ENCODE peak calls at places on chromosomes 13 and 19, in six cellular contexts. One of them, this sample, is unnamed.

GRCh38 chr19:8640402-8641004 is 10.1 kb downstream of the NFILZ start:
- DNase-seq in ovary: no peak
- DNase-seq in adrenal gland: peak; percentile 47
- DNase-seq in esophagus squamous epithelium: no peak
- DNase-seq in GM12891: no peak
- DNase-seq in stomach: peak; percentile 34
- DNase-seq in this sample: no peak

GRCh38 chr13:99086149-99086868 is 108.4 kb upstream of the DOCK9 start:
- DNase-seq in ovary: peak; percentile 76
- DNase-seq in adrenal gland: peak; percentile 54
- DNase-seq in esophagus squamous epithelium: no peak
- DNase-seq in GM12891: peak; percentile 62
- DNase-seq in stomach: peak; percentile 62
- DNase-seq in this sample: peak; percentile 79

GRCh38 chr19:57016076-57016475 is 103.7 kb upstream of the USP29 start:
- DNase-seq in ovary: no peak
- DNase-seq in adrenal gland: no peak
- DNase-seq in esophagus squamous epithelium: no peak
- DNase-seq in GM12891: no peak
- DNase-seq in stomach: no peak
- DNase-seq in this sample: no peak

GRCh38 chr13:31686660-31687430 is 52.5 kb upstream of the RXFP2 start:
- DNase-seq in ovary: no peak
- DNase-seq in adrenal gland: no peak
- DNase-seq in esophagus squamous epithelium: no peak
- DNase-seq in GM12891: no peak
- DNase-seq in stomach: no peak
- DNase-seq in this sample: no peak

GRCh38 chr19:16930753-16931152 is 42.0 kb downstream of the F2RL3 start:
- DNase-seq in ovary: no peak
- DNase-seq in adrenal gland: no peak
- DNase-seq in esophagus squamous epithelium: no peak
- DNase-seq in GM12891: no peak
- DNase-seq in stomach: no peak
- DNase-seq in this sample: no peak

GRCh38 chr13:113364371-113364932 is 522 bp upstream of the GRTP1 start:
- DNase-seq in ovary: peak; percentile 77
- DNase-seq in adrenal gland: peak; percentile 48
- DNase-seq in esophagus squamous epithelium: no peak
- DNase-seq in GM12891: no peak
- DNase-seq in stomach: no peak
- DNase-seq in this sample: no peak

GRCh38 chr13:31631071-31631470 is 108.3 kb upstream of the RXFP2 start:
- DNase-seq in ovary: no peak
- DNase-seq in adrenal gland: no peak
- DNase-seq in esophagus squamous epithelium: no peak
- DNase-seq in GM12891: no peak
- DNase-seq in stomach: no peak
- DNase-seq in this sample: no peak

GRCh38 chr19:41416194-41416674 is 10.9 kb downstream of the B3GNT8 start:
- DNase-seq in ovary: no peak
- DNase-seq in adrenal gland: no peak
- DNase-seq in esophagus squamous epithelium: no peak
- DNase-seq in GM12891: no peak
- DNase-seq in stomach: no peak
- DNase-seq in this sample: no peak

GRCh38 chr13:50910483-50910805 is 853 bp downstream of the RNASEH2B start:
- DNase-seq in ovary: no peak
- DNase-seq in adrenal gland: no peak
- DNase-seq in esophagus squamous epithelium: no peak
- DNase-seq in GM12891: no peak
- DNase-seq in stomach: no peak
- DNase-seq in this sample: peak; percentile 10

GRCh38 chr13:27334774-27335490 is 64.3 kb downstream of the RASL11A start:
- DNase-seq in ovary: no peak
- DNase-seq in adrenal gland: no peak
- DNase-seq in esophagus squamous epithelium: no peak
- DNase-seq in GM12891: no peak
- DNase-seq in stomach: no peak
- DNase-seq in this sample: no peak

GRCh38 chr13:107192289-107192688 is 624.4 kb upstream of the ARGLU1 start:
- DNase-seq in ovary: no peak
- DNase-seq in adrenal gland: no peak
- DNase-seq in esophagus squamous epithelium: no peak
- DNase-seq in GM12891: no peak
- DNase-seq in stomach: peak; percentile 37
- DNase-seq in this sample: no peak
- TF ChIP-seq POLR2A in ovary: no peak
- TF ChIP-seq POLR2A in adrenal gland: no peak
- TF ChIP-seq POLR2A in esophagus squamous epithelium: no peak
- TF ChIP-seq POLR2A in GM12891: no peak
- TF ChIP-seq POLR2A in stomach: no peak
- TF ChIP-seq POLR2A in this sample: no peak

GRCh38 chr19:49425922-49426592 is 869 bp downstream of the GFY start:
- DNase-seq in ovary: no peak
- DNase-seq in adrenal gland: no peak
- DNase-seq in esophagus squamous epithelium: no peak
- DNase-seq in GM12891: no peak
- DNase-seq in stomach: no peak
- DNase-seq in this sample: no peak
- TF ChIP-seq POLR2A in ovary: no peak
- TF ChIP-seq POLR2A in adrenal gland: no peak
- TF ChIP-seq POLR2A in esophagus squamous epithelium: no peak
- TF ChIP-seq POLR2A in GM12891: no peak
- TF ChIP-seq POLR2A in stomach: no peak
- TF ChIP-seq POLR2A in this sample: no peak

GRCh38 chr19:38862321-38863059 is 12.7 kb upstream of the HNRNPL start:
- DNase-seq in ovary: no peak
- DNase-seq in adrenal gland: peak; percentile 69
- DNase-seq in esophagus squamous epithelium: no peak
- DNase-seq in GM12891: no peak
- DNase-seq in stomach: no peak
- DNase-seq in this sample: no peak
- TF ChIP-seq POLR2A in ovary: no peak
- TF ChIP-seq POLR2A in adrenal gland: no peak
- TF ChIP-seq POLR2A in esophagus squamous epithelium: no peak
- TF ChIP-seq POLR2A in GM12891: no peak
- TF ChIP-seq POLR2A in stomach: no peak
- TF ChIP-seq POLR2A in this sample: no peak

DNA sequence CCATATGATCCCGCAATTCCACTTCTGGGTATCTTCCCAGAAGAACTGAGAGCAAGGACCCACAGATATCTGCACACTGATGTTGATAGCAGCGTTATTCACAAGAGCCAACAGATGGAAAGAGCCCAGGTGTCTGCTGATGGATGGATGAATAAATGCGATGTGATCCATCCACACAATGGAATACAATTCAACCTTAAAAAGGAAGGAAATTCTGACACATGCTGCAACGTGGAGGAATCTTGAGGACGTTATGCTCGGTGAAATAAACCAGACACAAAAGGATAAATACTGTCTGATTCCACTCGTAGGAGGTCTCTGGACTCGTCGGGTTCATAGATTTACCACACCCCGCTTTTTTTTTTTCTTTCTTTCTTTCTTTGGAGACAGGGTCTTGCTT is 21.8 kb downstream of the ARHGEF18 start:
- DNase-seq in ovary: no peak
- DNase-seq in adrenal gland: no peak
- DNase-seq in esophagus squamous epithelium: no peak
- DNase-seq in GM12891: no peak
- DNase-seq in stomach: no peak
- DNase-seq in this sample: no peak
- TF ChIP-seq POLR2A in ovary: no peak
- TF ChIP-seq POLR2A in adrenal gland: no peak
- TF ChIP-seq POLR2A in esophagus squamous epithelium: no peak
- TF ChIP-seq POLR2A in GM12891: no peak
- TF ChIP-seq POLR2A in stomach: no peak
- TF ChIP-seq POLR2A in this sample: no peak

DNA sequence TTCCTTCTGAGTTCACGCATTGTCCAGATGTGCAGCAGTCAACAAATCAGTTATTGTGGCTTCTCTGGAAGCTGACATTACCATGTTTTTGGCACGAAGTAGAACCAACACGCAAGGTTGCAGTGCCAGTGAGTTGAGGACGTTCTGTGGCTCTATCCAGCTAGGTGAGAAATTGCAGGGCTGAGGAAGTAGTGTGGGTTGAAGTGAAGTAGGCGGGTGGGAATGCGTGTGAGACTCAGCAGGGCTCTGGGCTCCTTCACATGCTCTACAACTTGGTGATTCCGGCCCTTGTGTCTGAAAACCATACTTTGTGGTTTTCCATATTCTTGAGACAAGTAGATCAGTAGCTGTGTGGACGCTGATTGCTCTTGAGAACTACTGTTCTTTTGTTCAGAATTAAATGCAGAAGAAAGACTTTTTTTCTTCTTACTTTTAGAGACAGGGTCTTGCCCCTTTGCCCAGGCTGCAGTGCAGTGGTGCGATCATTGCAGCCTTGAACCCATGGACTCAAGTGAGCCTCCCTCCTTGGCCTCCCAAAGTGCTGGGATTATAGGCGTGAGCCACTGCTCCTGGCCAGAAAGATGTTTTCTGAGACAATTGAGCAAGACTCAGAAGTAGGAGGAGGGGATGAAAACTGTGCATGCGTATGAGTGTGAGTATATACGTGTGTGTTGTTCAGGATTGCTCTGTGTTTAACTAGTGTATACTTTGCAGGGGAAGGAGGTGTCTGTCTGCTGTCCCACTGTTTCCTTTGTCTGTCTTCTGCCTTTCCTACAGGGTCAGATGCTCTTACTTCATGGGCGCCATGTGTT is 46.2 kb downstream of the GATAD2A start:
- DNase-seq in ovary: no peak
- DNase-seq in adrenal gland: no peak
- DNase-seq in esophagus squamous epithelium: no peak
- DNase-seq in GM12891: no peak
- DNase-seq in stomach: no peak
- DNase-seq in this sample: no peak
- TF ChIP-seq POLR2A in ovary: no peak
- TF ChIP-seq POLR2A in adrenal gland: no peak
- TF ChIP-seq POLR2A in esophagus squamous epithelium: no peak
- TF ChIP-seq POLR2A in GM12891: no peak
- TF ChIP-seq POLR2A in stomach: no peak
- TF ChIP-seq POLR2A in this sample: no peak

DNA sequence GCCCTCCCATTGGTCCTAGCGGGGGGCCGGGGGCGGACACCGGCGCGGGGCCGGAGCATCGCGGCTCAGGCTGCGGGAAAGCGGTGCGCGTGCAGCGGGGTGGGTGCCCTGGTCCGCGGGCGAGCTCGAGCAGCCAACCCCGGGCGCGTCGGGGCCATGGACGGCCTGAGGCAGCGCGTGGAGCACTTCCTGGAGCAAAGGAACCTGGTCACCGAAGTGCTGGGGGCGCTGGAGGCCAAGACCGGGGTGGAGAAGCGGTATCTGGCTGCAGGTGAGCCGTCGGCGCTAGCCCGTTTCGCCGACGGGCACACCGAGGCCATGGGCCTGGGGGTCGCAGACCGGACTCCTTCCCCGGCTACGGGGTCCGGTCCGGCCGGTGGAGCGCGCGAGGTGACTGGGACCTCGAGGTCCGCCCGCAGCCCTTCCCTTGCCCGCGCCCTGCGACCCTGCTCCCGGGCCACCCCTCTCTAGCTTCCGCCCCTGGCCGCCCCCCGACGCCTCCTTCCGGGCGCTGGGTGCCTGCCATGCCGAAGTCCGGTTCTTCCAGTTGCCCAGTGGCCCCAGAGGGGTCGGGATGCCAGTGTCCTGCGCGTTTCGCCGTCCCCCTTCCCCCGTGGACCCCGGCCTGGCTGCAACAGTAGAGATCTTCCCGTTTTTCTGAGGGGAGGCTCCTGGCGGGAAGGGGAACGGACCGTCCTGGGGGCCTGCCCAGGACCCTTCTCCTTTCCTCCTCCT is at the start of gene REEP6:
- DNase-seq in ovary: no peak
- DNase-seq in adrenal gland: no peak
- DNase-seq in esophagus squamous epithelium: no peak
- DNase-seq in GM12891: no peak
- DNase-seq in stomach: no peak
- DNase-seq in this sample: no peak
- TF ChIP-seq POLR2A in ovary: no peak
- TF ChIP-seq POLR2A in adrenal gland: peak; percentile 85
- TF ChIP-seq POLR2A in esophagus squamous epithelium: peak; percentile 14
- TF ChIP-seq POLR2A in GM12891: no peak
- TF ChIP-seq POLR2A in stomach: no peak
- TF ChIP-seq POLR2A in this sample: peak; percentile 60

GRCh38 chr19:43767818-43768217 is 13.0 kb downstream of the KCNN4 start:
- DNase-seq in ovary: no peak
- DNase-seq in adrenal gland: no peak
- DNase-seq in esophagus squamous epithelium: no peak
- DNase-seq in GM12891: no peak
- DNase-seq in stomach: no peak
- DNase-seq in this sample: no peak

GRCh38 chr19:43768273-43769050 is 12.3 kb downstream of the KCNN4 start:
- DNase-seq in ovary: no peak
- DNase-seq in adrenal gland: no peak
- DNase-seq in esophagus squamous epithelium: no peak
- DNase-seq in GM12891: no peak
- DNase-seq in stomach: peak; percentile 48
- DNase-seq in this sample: no peak

GRCh38 chr19:43766755-43767043 is 11.9 kb upstream of the SMG9 start:
- DNase-seq in ovary: no peak
- DNase-seq in adrenal gland: no peak
- DNase-seq in esophagus squamous epithelium: no peak
- DNase-seq in GM12891: no peak
- DNase-seq in stomach: no peak
- DNase-seq in this sample: no peak

GRCh38 chr19:43767316-43767715 is 12.6 kb upstream of the SMG9 start:
- DNase-seq in ovary: no peak
- DNase-seq in adrenal gland: no peak
- DNase-seq in esophagus squamous epithelium: no peak
- DNase-seq in GM12891: no peak
- DNase-seq in stomach: no peak
- DNase-seq in this sample: no peak

DNA sequence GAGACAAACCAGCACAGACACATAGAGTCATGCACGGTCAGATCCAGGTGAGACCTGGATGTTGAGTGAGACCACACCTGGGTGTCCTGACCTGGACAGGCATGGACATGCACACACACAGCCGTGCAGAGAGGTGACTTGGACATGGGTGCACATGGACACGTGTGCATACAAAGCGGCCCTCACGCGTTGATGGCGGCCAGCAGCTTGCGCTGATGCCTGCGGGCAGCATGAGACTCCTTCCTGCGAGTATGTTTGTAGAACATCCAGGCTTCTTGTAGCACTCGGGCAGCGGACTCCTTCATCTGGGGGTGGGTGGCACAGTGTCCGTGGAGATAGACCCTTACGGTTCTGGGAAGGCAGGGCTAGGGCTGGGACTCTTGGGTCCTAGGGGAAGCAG is 11.5 kb downstream of the KCNN4 start:
- DNase-seq in ovary: no peak
- DNase-seq in adrenal gland: no peak
- DNase-seq in esophagus squamous epithelium: no peak
- DNase-seq in GM12891: no peak
- DNase-seq in stomach: no peak
- DNase-seq in this sample: no peak
- TF ChIP-seq POLR2A in ovary: no peak
- TF ChIP-seq POLR2A in adrenal gland: no peak
- TF ChIP-seq POLR2A in esophagus squamous epithelium: no peak
- TF ChIP-seq POLR2A in GM12891: no peak
- TF ChIP-seq POLR2A in stomach: no peak
- TF ChIP-seq POLR2A in this sample: no peak

This sample was measured in H54.